ENCODE peak calls at places on chromosomes 7 and 10, in six cellular contexts. M is effector CD8-positive, alpha-beta T cell; S is left ventricle myocardium superior; B is tibial artery; H is NCI-H774; U is activated gamma-delta T cell treated with anti-CD3 and anti-CD28 coated beads, Interleukin-2, amount 50 U/mL, for 16 hours. R is an unnamed sample.

GRCh38 chr7:80924090-80924489 is 5.2 kb upstream of the SEMA3C start:
- DNase-seq in M (no peak), S (no peak), B (no peak), H (no peak), U (no peak), R (no peak)

GRCh38 chr7:12930534-12930933 is 243.1 kb downstream of the ARL4A start:
- DNase-seq in M (no peak), S (no peak), B (no peak), H (no peak), U (no peak), R (no peak)

GRCh38 chr7:137423321-137423720 is 79.8 kb upstream of the PTN start:
- DNase-seq in M (no peak), S (no peak), B (no peak), H (no peak), U (no peak), R (no peak)

GRCh38 chr7:106217089-106217542 is 67.7 kb downstream of the NAMPT start:
- DNase-seq in M (no peak), S (peak), B (peak), H (peak), U (no peak), R (peak)

GRCh38 chr7:122803323-122803722 is 82.9 kb downstream of the CADPS2 start:
- DNase-seq in M (no peak), S (no peak), B (no peak), H (no peak), U (no peak), R (no peak)

GRCh38 chr7:139125637-139126036 is 16.1 kb upstream of the ZC3HAV1 start:
- DNase-seq in M (no peak), S (no peak), B (no peak), H (peak), U (no peak), R (no peak)

GRCh38 chr10:50347394-50347802 is 96.1 kb upstream of the ASAH2 start:
- DNase-seq in M (no peak), S (no peak), B (no peak), H (no peak), U (no peak), R (no peak)

GRCh38 chr7:119175916-119176627 is 951.6 kb downstream of the ANKRD7 start:
- DNase-seq in M (no peak), S (no peak), B (no peak), H (peak), U (no peak), R (no peak)

GRCh38 chr10:93077860-93078337 is 4.2 kb downstream of the CYP26A1 start:
- DNase-seq in M (no peak), S (no peak), B (no peak), H (no peak), U (no peak), R (no peak)